ENCODE peak calls at places on chromosomes 11 and 22, in seven cellular contexts. E, Y, Q, R, O, M and J are unnamed samples.
A peak's percentile ranks its signal among the peaks of the same experiment; 100 is the strongest.

GRCh38 chr11:72625746-72626636 is 48.2 kb downstream of the PDE2A start:
- DNase-seq in R (peak; percentile 55), O (no peak), M (no peak), Y (no peak), E (no peak), Q (peak; percentile 62), J (no peak)

GRCh38 chr11:12539570-12539969 is 134.7 kb upstream of the TEAD1 start:
- DNase-seq in E (peak; percentile 84), R (no peak), Y (no peak), O (peak; percentile 69), Q (no peak), M (no peak), J (no peak)

GRCh38 chr11:93585758-93586157 is 42.6 kb upstream of the SMCO4 start:
- DNase-seq in R (peak; percentile 39), Y (no peak), O (peak; percentile 7), E (peak; percentile 88), M (no peak), Q (no peak), J (no peak)

GRCh38 chr11:101497292-101497691 is 86.5 kb downstream of the TRPC6 start:
- DNase-seq in R (no peak), E (no peak), O (no peak), M (no peak), Q (no peak), Y (no peak), J (no peak)

GRCh38 chr22:31179345-31179744 is 19.4 kb downstream of the RNF185 start:
- DNase-seq in Q (no peak), M (no peak), E (peak; percentile 67), O (peak; percentile 43), Y (no peak), R (no peak), J (no peak)

GRCh38 chr22:30568137-30568805 is 6.2 kb downstream of the GAL3ST1 start:
- DNase-seq in R (no peak), M (no peak), Q (no peak), E (no peak), O (no peak), Y (no peak), J (no peak)

GRCh38 chr11:35334385-35335090 is 84.8 kb downstream of the SLC1A2 start:
- DNase-seq in E (no peak), Y (no peak), Q (no peak), M (no peak), O (no peak), R (no peak), J (no peak)

GRCh38 chr11:68584097-68584496 is 100.2 kb upstream of the GAL start:
- DNase-seq in Y (peak; percentile 22), M (no peak), Q (peak; percentile 62), O (peak; percentile 14), R (peak; percentile 59), E (peak; percentile 25), J (peak; percentile 16)

GRCh38 chr11:78577495-78577894 is 2.8 kb upstream of the NARS2 start:
- DNase-seq in Y (no peak), R (no peak), Q (no peak), E (no peak), O (no peak), M (no peak), J (no peak)

GRCh38 chr11:76773921-76774361 is 9.2 kb upstream of the TSKU start:
- DNase-seq in R (no peak), Q (no peak), E (no peak), Y (no peak), M (no peak), O (no peak), J (peak; percentile 87)

GRCh38 chr22:44348963-44349950 is 36.5 kb upstream of the SHISAL1 start:
- DNase-seq in E (no peak), Q (no peak), R (no peak), O (no peak), M (no peak), Y (no peak), J (no peak)

GRCh38 chr11:46527586-46527985 is 66.2 kb downstream of the AMBRA1 start:
- DNase-seq in O (no peak), R (no peak), Y (no peak), M (no peak), E (no peak), Q (no peak), J (no peak)

GRCh38 chr22:49760630-49761571 is 66.8 kb downstream of the BRD1 start:
- DNase-seq in R (no peak), E (no peak), Q (no peak), M (no peak), Y (no peak), O (no peak), J (no peak)

GRCh38 chr11:85806876-85807275 is 4.1 kb downstream of the SYTL2 start:
- DNase-seq in E (no peak), M (no peak), O (no peak), Y (no peak), R (no peak), Q (no peak), J (no peak)

GRCh38 chr22:46696225-46696518 is 41.9 kb downstream of the CERK start:
- DNase-seq in Q (no peak), M (no peak), E (no peak), R (no peak), O (no peak), Y (no peak), J (no peak)

GRCh38 chr11:30914143-30914762 is 328.1 kb upstream of the MPPED2 start:
- DNase-seq in Q (peak; percentile 48), O (peak; percentile 27), Y (peak; percentile 72), M (no peak), R (peak; percentile 30), E (peak; percentile 62), J (peak; percentile 39)

GRCh38 chr11:42239102-42239501 is 779.6 kb upstream of the LRRC4C start:
- DNase-seq in M (no peak), O (no peak), Y (no peak), Q (no peak), R (no peak), E (peak; percentile 53), J (no peak)

GRCh38 chr11:93720522-93720921 is 20.8 kb downstream of the TAF1D start:
- DNase-seq in Y (no peak), M (no peak), E (no peak), R (no peak), O (no peak), Q (no peak), J (no peak)